ENCODE peak calls at places on chromosome 4, in ten cellular contexts. Z is stimulated activated CD8-positive, alpha-beta memory T cell treated with anti-CD3 and anti-CD28 coated beads, Interleukin-15, amount 100 ng/mL, for 4 hours; U is effector CD4-positive, alpha-beta T cell; E is lower lobe of right lung; R is renal cortical epithelial cell; O is A549; G is NCI-H1105; S is sigmoid colon; Y is fibroblast of mammary gland; V is activated naive CD4-positive, alpha-beta T cell treated with anti-CD3 and anti-CD28 coated beads for 36 hours. A is an unnamed sample.
A peak's percentile ranks its signal among the peaks of the same experiment; 100 is the strongest.

GRCh38 chr4:174156239-174156826 is 127.1 kb downstream of the FBXO8 start:
- DNase-seq in S (no peak), E (no peak), Y (peak; percentile 76), V (no peak), G (peak; percentile 33), U (no peak), Z (no peak), R (peak; percentile 57), O (peak; percentile 60), A (peak; percentile 19)

GRCh38 chr4:151679247-151679646 is 81.6 kb downstream of the GATB start:
- DNase-seq in O (no peak), Y (no peak), V (no peak), S (no peak), G (no peak), E (no peak), Z (no peak), U (no peak), R (no peak), A (no peak)

GRCh38 chr4:15757084-15757483 is 21.0 kb upstream of the CD38 start:
- DNase-seq in E (no peak), S (no peak), Z (no peak), Y (no peak), V (no peak), U (no peak), O (no peak), G (no peak), R (no peak), A (no peak)

GRCh38 chr4:67746797-67747495 is 7.2 kb downstream of the GNRHR start:
- DNase-seq in Z (no peak), O (peak; percentile 23), S (no peak), R (peak; percentile 51), Y (peak; percentile 53), V (peak; percentile 5), U (no peak), E (no peak), G (no peak), A (no peak)

GRCh38 chr4:2125831-2126230 is 66.7 kb downstream of the NAT8L start:
- DNase-seq in E (no peak), V (no peak), U (no peak), Z (no peak), R (no peak), S (no peak), G (no peak), Y (no peak), O (no peak), A (no peak)

GRCh38 chr4:155207534-155208257 is 740 bp upstream of the NPY2R start:
- DNase-seq in V (no peak), S (no peak), U (no peak), Y (peak; percentile 45), R (peak; percentile 7), O (peak; percentile 65), G (no peak), E (no peak), Z (no peak), A (no peak)

GRCh38 chr4:108024078-108024990 is 34.6 kb downstream of the HADH start:
- DNase-seq in R (peak; percentile 80), Z (no peak), U (no peak), Y (no peak), S (no peak), V (no peak), O (no peak), E (no peak), G (no peak), A (no peak)

GRCh38 chr4:105058177-105058812 is 88.4 kb upstream of the TET2 start:
- DNase-seq in R (peak; percentile 50), Z (no peak), Y (peak; percentile 49), E (no peak), G (no peak), S (no peak), U (no peak), O (no peak), V (peak; percentile 19), A (no peak)

GRCh38 chr4:86993909-86994672 is 59.3 kb downstream of the AFF1 start:
- DNase-seq in G (no peak), V (no peak), E (no peak), U (no peak), R (no peak), Y (no peak), S (no peak), Z (no peak), O (no peak), A (no peak)

GRCh38 chr4:71377561-71377960 is 38.7 kb downstream of the SLC4A4 start:
- DNase-seq in G (no peak), E (no peak), Z (no peak), V (no peak), U (no peak), O (peak; percentile 42), Y (peak; percentile 80), S (no peak), R (peak; percentile 75), A (peak; percentile 70)

GRCh38 chr4:48016141-48017107 is at the start of the genes CNGA1 and NIPAL1:
- DNase-seq in U (peak; percentile 64), Y (peak; percentile 42), R (peak; percentile 52), V (peak; percentile 72), O (peak; percentile 53), G (peak; percentile 51), Z (peak; percentile 58), S (peak; percentile 70), E (peak; percentile 87), A (no peak)

GRCh38 chr4:97867557-97868091 is 275.7 kb downstream of the STPG2 start:
- DNase-seq in O (no peak), R (no peak), G (no peak), Z (no peak), E (no peak), U (no peak), V (no peak), S (no peak), Y (no peak), A (no peak)

GRCh38 chr4:52837716-52838558 is 24.2 kb upstream of the RASL11B start:
- DNase-seq in V (no peak), U (no peak), G (no peak), R (peak; percentile 87), O (no peak), Y (peak; percentile 59), S (no peak), E (no peak), Z (no peak), A (no peak)

GRCh38 chr4:36757623-36758311 is 476.4 kb downstream of the DTHD1 start:
- DNase-seq in V (no peak), U (no peak), Y (no peak), E (no peak), R (no peak), O (no peak), Z (no peak), S (no peak), G (no peak), A (no peak)

GRCh38 chr4:31682796-31683195 is 962.6 kb downstream of the PCDH7 start:
- DNase-seq in O (no peak), V (no peak), S (no peak), U (no peak), Y (no peak), R (no peak), Z (no peak), G (no peak), E (no peak), A (no peak)

GRCh38 chr4:32909722-32910121 is 2189.6 kb downstream of the PCDH7 start:
- DNase-seq in R (no peak), O (no peak), S (no peak), G (no peak), Z (no peak), V (no peak), Y (no peak), E (no peak), U (no peak), A (no peak)

GRCh38 chr4:20565075-20565721 is 135.1 kb upstream of the PACRGL start:
- DNase-seq in U (no peak), O (no peak), Z (no peak), E (no peak), S (no peak), G (no peak), V (no peak), R (peak; percentile 11), Y (peak; percentile 56), A (no peak)

GRCh38 chr4:173038192-173038896 is 130.3 kb upstream of the GALNT7 start:
- DNase-seq in Z (no peak), U (no peak), V (no peak), G (no peak), S (no peak), O (no peak), Y (no peak), E (no peak), R (peak; percentile 38), A (no peak)

GRCh38 chr4:150236626-150237025 is 158.4 kb downstream of the DCLK2 start:
- DNase-seq in Y (peak; percentile 76), R (no peak), U (no peak), S (no peak), E (no peak), G (no peak), O (peak; percentile 55), V (no peak), Z (no peak), A (no peak)

GRCh38 chr4:112109455-112110425 is 35.5 kb upstream of the FAM241A start:
- DNase-seq in U (no peak), R (peak; percentile 82), Y (peak; percentile 30), S (no peak), E (no peak), G (no peak), O (peak; percentile 10), Z (no peak), V (no peak), A (no peak)

GRCh38 chr4:1216869-1217294 is 32.0 kb downstream of the CTBP1 start:
- DNase-seq in U (peak; percentile 45), Z (peak; percentile 23), Y (no peak), V (peak; percentile 81), R (no peak), S (no peak), O (no peak), G (no peak), E (no peak), A (no peak)

GRCh38 chr4:119585771-119586170 is 42.8 kb downstream of the PDE5A start:
- DNase-seq in Y (peak; percentile 45), R (peak; percentile 27), Z (no peak), E (no peak), V (no peak), U (no peak), S (no peak), G (no peak), O (no peak), A (no peak)

GRCh38 chr4:136392576-136392975 is 1139.7 kb downstream of the PCDH18 start:
- DNase-seq in O (no peak), G (no peak), V (no peak), S (no peak), E (no peak), Y (peak; percentile 19), R (peak; percentile 55), Z (no peak), U (no peak), A (no peak)

A was measured in HFF-Myc.